ENCODE peak calls at places on chromosomes 4 and X, in six cellular contexts. One of them, this sample, is unnamed.
A peak's percentile ranks its signal among the peaks of the same experiment; 100 is the strongest.

GRCh38 chr4:83266689-83267088 is 17.9 kb downstream of the COQ2 start:
- DNase-seq in activated CD8-positive, alpha-beta T cell treated with anti-CD3 and anti-CD28 coated beads for 36 hours: no peak
- DNase-seq in stomach: no peak
- DNase-seq in progenitor cell of endocrine pancreas: no peak
- DNase-seq in GM23338: no peak
- DNase-seq in right atrium auricular region: no peak
- DNase-seq in this sample: no peak

GRCh38 chr4:169070895-169071218 is 60.8 kb upstream of the CBR4 start:
- DNase-seq in GM23338: no peak
- DNase-seq in stomach: peak; percentile 72
- DNase-seq in progenitor cell of endocrine pancreas: no peak
- DNase-seq in right atrium auricular region: no peak
- DNase-seq in activated CD8-positive, alpha-beta T cell treated with anti-CD3 and anti-CD28 coated beads for 36 hours: no peak
- DNase-seq in this sample: no peak

GRCh38 chr4:112145820-112146813 is 863 bp downstream of the FAM241A start:
- DNase-seq in activated CD8-positive, alpha-beta T cell treated with anti-CD3 and anti-CD28 coated beads for 36 hours: peak; percentile 85
- DNase-seq in right atrium auricular region: no peak
- DNase-seq in GM23338: peak; percentile 65
- DNase-seq in progenitor cell of endocrine pancreas: peak; percentile 43
- DNase-seq in stomach: peak; percentile 51
- DNase-seq in this sample: no peak

GRCh38 chr4:107153228-107153627 is 117.1 kb upstream of the DKK2 start:
- DNase-seq in activated CD8-positive, alpha-beta T cell treated with anti-CD3 and anti-CD28 coated beads for 36 hours: no peak
- DNase-seq in GM23338: peak; percentile 89
- DNase-seq in right atrium auricular region: no peak
- DNase-seq in progenitor cell of endocrine pancreas: no peak
- DNase-seq in stomach: no peak
- DNase-seq in this sample: no peak

GRCh38 chr4:128353791-128354190 is 66.2 kb upstream of the PGRMC2 start:
- DNase-seq in right atrium auricular region: no peak
- DNase-seq in GM23338: no peak
- DNase-seq in stomach: no peak
- DNase-seq in activated CD8-positive, alpha-beta T cell treated with anti-CD3 and anti-CD28 coated beads for 36 hours: no peak
- DNase-seq in progenitor cell of endocrine pancreas: no peak
- DNase-seq in this sample: no peak

GRCh38 chrX:36007207-36007606 is 87.7 kb downstream of the CFAP47 start:
- DNase-seq in progenitor cell of endocrine pancreas: no peak
- DNase-seq in activated CD8-positive, alpha-beta T cell treated with anti-CD3 and anti-CD28 coated beads for 36 hours: no peak
- DNase-seq in GM23338: no peak
- DNase-seq in stomach: no peak
- DNase-seq in right atrium auricular region: no peak
- DNase-seq in this sample: no peak

GRCh38 chr4:73726000-73726399 is 14.4 kb upstream of the CXCL8 start:
- DNase-seq in GM23338: no peak
- DNase-seq in progenitor cell of endocrine pancreas: no peak
- DNase-seq in stomach: no peak
- DNase-seq in right atrium auricular region: no peak
- DNase-seq in activated CD8-positive, alpha-beta T cell treated with anti-CD3 and anti-CD28 coated beads for 36 hours: no peak
- DNase-seq in this sample: no peak

GRCh38 chr4:6855692-6856297 is 53.8 kb upstream of the TBC1D14 start:
- DNase-seq in progenitor cell of endocrine pancreas: no peak
- DNase-seq in GM23338: no peak
- DNase-seq in stomach: no peak
- DNase-seq in activated CD8-positive, alpha-beta T cell treated with anti-CD3 and anti-CD28 coated beads for 36 hours: peak; percentile 64
- DNase-seq in right atrium auricular region: no peak
- DNase-seq in this sample: no peak

GRCh38 chrX:154370300-154370881 is 4.0 kb downstream of the FLNA start:
- DNase-seq in progenitor cell of endocrine pancreas: no peak
- DNase-seq in right atrium auricular region: no peak
- DNase-seq in stomach: no peak
- DNase-seq in activated CD8-positive, alpha-beta T cell treated with anti-CD3 and anti-CD28 coated beads for 36 hours: no peak
- DNase-seq in GM23338: no peak
- DNase-seq in this sample: no peak

GRCh38 chr4:104649631-104650030 is 154.9 kb upstream of the CXXC4 start:
- DNase-seq in GM23338: no peak
- DNase-seq in activated CD8-positive, alpha-beta T cell treated with anti-CD3 and anti-CD28 coated beads for 36 hours: no peak
- DNase-seq in stomach: no peak
- DNase-seq in right atrium auricular region: no peak
- DNase-seq in progenitor cell of endocrine pancreas: no peak
- DNase-seq in this sample: no peak

GRCh38 chrX:27057883-27058282 is 405.3 kb downstream of the PPP4R3C start:
- DNase-seq in activated CD8-positive, alpha-beta T cell treated with anti-CD3 and anti-CD28 coated beads for 36 hours: no peak
- DNase-seq in progenitor cell of endocrine pancreas: no peak
- DNase-seq in GM23338: peak; percentile 76
- DNase-seq in right atrium auricular region: no peak
- DNase-seq in stomach: no peak
- DNase-seq in this sample: no peak

GRCh38 chrX:1599791-1600405 is 8.5 kb downstream of the AKAP17A start:
- DNase-seq in progenitor cell of endocrine pancreas: no peak
- DNase-seq in activated CD8-positive, alpha-beta T cell treated with anti-CD3 and anti-CD28 coated beads for 36 hours: no peak
- DNase-seq in stomach: no peak
- DNase-seq in right atrium auricular region: no peak
- DNase-seq in GM23338: no peak
- DNase-seq in this sample: peak; percentile 82

GRCh38 chr4:1584498-1584897 is 99.6 kb downstream of the FAM53A start:
- DNase-seq in stomach: no peak
- DNase-seq in GM23338: no peak
- DNase-seq in right atrium auricular region: no peak
- DNase-seq in activated CD8-positive, alpha-beta T cell treated with anti-CD3 and anti-CD28 coated beads for 36 hours: no peak
- DNase-seq in progenitor cell of endocrine pancreas: no peak
- DNase-seq in this sample: no peak

GRCh38 chrX:43717161-43717560 is 61.1 kb downstream of the MAOA start:
- DNase-seq in right atrium auricular region: no peak
- DNase-seq in GM23338: no peak
- DNase-seq in stomach: no peak
- DNase-seq in progenitor cell of endocrine pancreas: no peak
- DNase-seq in activated CD8-positive, alpha-beta T cell treated with anti-CD3 and anti-CD28 coated beads for 36 hours: no peak
- DNase-seq in this sample: no peak

GRCh38 chrX:103531002-103531401 is 11.7 kb upstream of the RAB40A start:
- DNase-seq in right atrium auricular region: no peak
- DNase-seq in stomach: no peak
- DNase-seq in progenitor cell of endocrine pancreas: no peak
- DNase-seq in GM23338: no peak
- DNase-seq in activated CD8-positive, alpha-beta T cell treated with anti-CD3 and anti-CD28 coated beads for 36 hours: no peak
- DNase-seq in this sample: no peak

GRCh38 chrX:20438871-20439526 is 172.3 kb upstream of the RPS6KA3 start:
- DNase-seq in right atrium auricular region: no peak
- DNase-seq in activated CD8-positive, alpha-beta T cell treated with anti-CD3 and anti-CD28 coated beads for 36 hours: no peak
- DNase-seq in stomach: no peak
- DNase-seq in GM23338: no peak
- DNase-seq in progenitor cell of endocrine pancreas: no peak
- DNase-seq in this sample: no peak

DNA sequence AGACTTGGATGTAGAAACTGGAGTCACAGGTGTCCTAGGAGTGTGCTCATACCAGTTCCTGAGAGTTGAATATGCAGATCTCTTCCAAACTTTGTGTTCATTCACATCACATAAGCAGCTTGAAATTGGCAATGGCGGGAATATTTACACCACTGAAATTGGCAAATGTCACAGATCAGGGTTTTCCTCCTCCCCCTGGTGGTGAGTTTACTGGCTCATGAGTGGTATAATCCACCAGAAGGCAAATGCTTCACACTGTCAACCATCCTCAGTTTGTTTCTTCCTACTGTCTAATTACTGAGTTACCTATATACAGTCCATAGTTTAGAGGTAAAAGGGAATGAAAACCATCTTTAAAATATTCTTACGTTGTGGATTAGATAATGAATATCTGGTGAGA is 193.3 kb upstream of the BANK1 start:
- DNase-seq in right atrium auricular region: no peak
- DNase-seq in GM23338: peak; percentile 24
- DNase-seq in progenitor cell of endocrine pancreas: no peak
- DNase-seq in stomach: no peak
- DNase-seq in activated CD8-positive, alpha-beta T cell treated with anti-CD3 and anti-CD28 coated beads for 36 hours: peak; percentile 32
- DNase-seq in this sample: no peak
- TF ChIP-seq CTCF in right atrium auricular region: no peak
- TF ChIP-seq CTCF in GM23338: peak; percentile 49
- TF ChIP-seq CTCF in progenitor cell of endocrine pancreas: no peak
- TF ChIP-seq CTCF in stomach: no peak
- TF ChIP-seq CTCF in activated CD8-positive, alpha-beta T cell treated with anti-CD3 and anti-CD28 coated beads for 36 hours: peak; percentile 51
- TF ChIP-seq CTCF in this sample: no peak

GRCh38 chrX:138150709-138151108 is 560.8 kb downstream of the FGF13 start:
- DNase-seq in stomach: no peak
- DNase-seq in right atrium auricular region: no peak
- DNase-seq in GM23338: peak; percentile 13
- DNase-seq in progenitor cell of endocrine pancreas: no peak
- DNase-seq in activated CD8-positive, alpha-beta T cell treated with anti-CD3 and anti-CD28 coated beads for 36 hours: no peak
- DNase-seq in this sample: no peak
- TF ChIP-seq CTCF in stomach: no peak
- TF ChIP-seq CTCF in right atrium auricular region: no peak
- TF ChIP-seq CTCF in GM23338: peak; percentile 28
- TF ChIP-seq CTCF in progenitor cell of endocrine pancreas: no peak
- TF ChIP-seq CTCF in activated CD8-positive, alpha-beta T cell treated with anti-CD3 and anti-CD28 coated beads for 36 hours: no peak
- TF ChIP-seq CTCF in this sample: no peak

GRCh38 chrX:57282568-57282967 is 3.9 kb upstream of the FAAH2 start:
- DNase-seq in right atrium auricular region: no peak
- DNase-seq in stomach: no peak
- DNase-seq in GM23338: peak; percentile 27
- DNase-seq in activated CD8-positive, alpha-beta T cell treated with anti-CD3 and anti-CD28 coated beads for 36 hours: no peak
- DNase-seq in progenitor cell of endocrine pancreas: no peak
- DNase-seq in this sample: no peak
- TF ChIP-seq CTCF in right atrium auricular region: no peak
- TF ChIP-seq CTCF in stomach: no peak
- TF ChIP-seq CTCF in GM23338: peak; percentile 22
- TF ChIP-seq CTCF in activated CD8-positive, alpha-beta T cell treated with anti-CD3 and anti-CD28 coated beads for 36 hours: no peak
- TF ChIP-seq CTCF in progenitor cell of endocrine pancreas: no peak
- TF ChIP-seq CTCF in this sample: no peak

DNA sequence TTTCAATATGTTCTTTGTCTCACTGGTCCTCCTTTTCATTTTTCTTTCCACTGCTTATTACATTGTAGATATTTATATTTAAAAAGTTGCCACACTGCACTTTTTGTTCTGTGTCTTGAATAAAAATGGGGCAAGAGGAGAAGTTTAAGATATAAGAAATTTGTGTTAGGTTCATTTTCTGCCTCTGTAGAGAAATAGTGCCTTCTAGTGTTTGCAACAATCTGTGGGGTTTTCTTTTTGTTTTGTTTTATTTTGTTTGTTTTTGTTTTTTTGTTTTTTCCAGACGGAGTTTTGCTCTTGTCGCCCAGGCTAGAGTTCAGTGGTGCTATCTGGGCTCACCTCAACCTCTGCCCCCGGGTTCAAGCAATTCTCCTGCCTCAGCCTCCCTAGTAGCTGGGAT is 20.1 kb upstream of the SMIM14 start:
- DNase-seq in progenitor cell of endocrine pancreas: no peak
- DNase-seq in activated CD8-positive, alpha-beta T cell treated with anti-CD3 and anti-CD28 coated beads for 36 hours: no peak
- DNase-seq in right atrium auricular region: no peak
- DNase-seq in GM23338: no peak
- DNase-seq in stomach: no peak
- DNase-seq in this sample: no peak
- TF ChIP-seq CTCF in progenitor cell of endocrine pancreas: no peak
- TF ChIP-seq CTCF in activated CD8-positive, alpha-beta T cell treated with anti-CD3 and anti-CD28 coated beads for 36 hours: no peak
- TF ChIP-seq CTCF in right atrium auricular region: no peak
- TF ChIP-seq CTCF in GM23338: peak; percentile 52
- TF ChIP-seq CTCF in stomach: peak; percentile 41
- TF ChIP-seq CTCF in this sample: peak; percentile 57